ENCODE peak calls at places on chromosomes 16 and 17, in five cellular contexts. D is CD8-positive, alpha-beta T cell; N is HCT116; I is prostate gland; P is K562. Z is an unnamed sample.

GRCh38 chr16:58461056-58461455 is 38.9 kb upstream of the NDRG4 start:
- DNase-seq in D (no peak), N (peak; percentile 27), I (no peak), P (no peak), Z (no peak)

GRCh38 chr16:70496513-70496912 is 26.8 kb downstream of the COG4 start:
- DNase-seq in D (no peak), N (no peak), I (no peak), P (no peak), Z (no peak)

GRCh38 chr17:36017799-36018198 is at the start of gene CCL23:
- DNase-seq in D (no peak), N (no peak), I (no peak), P (no peak), Z (no peak)

GRCh38 chr17:33012522-33013033 is 20.9 kb downstream of the SPACA3 start:
- DNase-seq in D (no peak), N (no peak), I (no peak), P (peak; percentile 35), Z (no peak)

GRCh38 chr17:9079461-9080103 is 58.3 kb downstream of the NTN1 start:
- DNase-seq in D (peak; percentile 38), N (no peak), I (no peak), P (no peak), Z (no peak)

GRCh38 chr17:44350733-44351226 is 5.7 kb downstream of the GRN start:
- DNase-seq in D (peak; percentile 74), N (no peak), I (peak; percentile 41), P (peak; percentile 81), Z (no peak)

GRCh38 chr17:82930924-82931695 is 91.3 kb upstream of the ZNF750 start:
- DNase-seq in D (no peak), N (no peak), I (no peak), P (no peak), Z (no peak)

GRCh38 chr17:67469208-67469980 is 92.3 kb downstream of the PITPNC1 start:
- DNase-seq in D (peak; percentile 64), N (no peak), I (peak; percentile 7), P (no peak), Z (no peak)

GRCh38 chr16:29925173-29925804 is 737 bp downstream of the KCTD13 start:
- DNase-seq in D (no peak), N (no peak), I (no peak), P (no peak), Z (no peak)

GRCh38 chr16:6633441-6633840 is 699.2 kb upstream of the RBFOX1 start:
- DNase-seq in D (no peak), N (no peak), I (peak; percentile 43), P (no peak), Z (no peak)

GRCh38 chr17:39872700-39873099 is 4.7 kb downstream of the ZPBP2 start:
- DNase-seq in D (no peak), N (no peak), I (no peak), P (no peak), Z (no peak)

GRCh38 chr17:39952665-39953470 is 9.9 kb upstream of the GSDMA start:
- DNase-seq in D (peak; percentile 97), N (peak; percentile 90), I (peak; percentile 97), P (peak; percentile 99), Z (peak; percentile 99)

GRCh38 chr17:61584266-61584665 is 6.8 kb downstream of the NACA2 start:
- DNase-seq in D (no peak), N (no peak), I (no peak), P (no peak), Z (no peak)

GRCh38 chr17:60269417-60269816 is 119.6 kb downstream of the CA4 start:
- DNase-seq in D (no peak), N (no peak), I (no peak), P (no peak), Z (no peak)

GRCh38 chr17:50956409-50956749 is 90.2 kb upstream of the TOB1 start:
- DNase-seq in D (no peak), N (no peak), I (no peak), P (no peak), Z (no peak)

GRCh38 chr17:50953831-50954601 is 87.9 kb upstream of the TOB1 start:
- DNase-seq in D (no peak), N (no peak), I (peak; percentile 85), P (no peak), Z (no peak)

GRCh38 chr17:50954641-50955121 is 88.5 kb upstream of the TOB1 start:
- DNase-seq in D (no peak), N (no peak), I (no peak), P (no peak), Z (no peak)

GRCh38 chr17:50955667-50956120 is 89.5 kb upstream of the TOB1 start:
- DNase-seq in D (no peak), N (no peak), I (no peak), P (no peak), Z (no peak)

DNA sequence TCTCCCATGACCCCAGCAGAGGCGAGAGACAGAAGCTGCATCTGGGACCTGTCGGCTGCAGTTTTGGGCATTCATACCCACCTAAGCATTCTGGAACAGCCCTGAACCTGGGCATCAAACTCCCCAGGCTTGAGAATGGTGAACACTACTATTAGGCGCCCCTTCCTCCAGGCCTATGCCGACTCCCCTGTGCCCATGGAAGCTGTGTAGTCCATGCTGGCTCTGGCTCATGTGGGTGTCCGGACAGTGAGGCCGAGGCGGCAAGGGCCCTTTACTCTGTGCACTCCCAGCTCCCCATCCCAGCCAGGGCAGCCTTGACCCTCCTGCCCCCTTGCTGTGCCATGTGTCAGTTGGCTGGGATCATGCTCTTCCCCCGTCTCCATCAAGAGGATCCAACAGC is 89.0 kb upstream of the TOB1 start:
- DNase-seq in D (no peak), N (no peak), I (no peak), P (no peak), Z (no peak)
- H3K4me1 ChIP-seq in D (peaks cover 4% of the 10 kb centered on the region), N (peaks cover 40% of the 10 kb centered on the region), I (peaks cover 3% of the 10 kb centered on the region), P (peaks cover 8% of the 10 kb centered on the region), Z (peaks cover 6% of the 10 kb centered on the region)

DNA sequence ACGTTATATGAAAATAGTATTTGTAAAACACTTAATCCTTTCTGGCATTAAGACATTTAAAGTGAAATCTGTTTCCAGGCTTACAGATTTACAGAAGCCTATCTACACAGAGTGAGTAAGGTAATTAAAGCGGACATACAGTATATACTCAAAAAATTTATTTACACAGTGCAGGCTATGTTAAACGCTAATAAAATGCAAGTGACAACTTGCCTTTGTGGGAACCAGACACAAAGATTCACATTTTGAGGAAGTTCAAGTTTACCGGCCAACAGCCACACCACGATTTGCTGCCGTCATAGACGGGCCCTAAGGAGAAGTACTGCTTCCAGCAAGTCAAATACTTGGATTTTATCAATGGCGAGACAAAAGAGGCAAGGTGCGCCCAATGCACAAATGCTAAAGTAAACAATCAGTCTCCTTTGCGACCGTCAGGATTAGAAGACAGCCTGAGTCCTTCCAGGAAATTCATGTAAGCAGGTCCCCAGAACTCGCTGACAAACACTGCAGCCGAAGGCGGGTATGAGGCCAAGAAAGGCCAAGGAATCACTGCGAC is 799 bp downstream of the VPS35 start:
- DNase-seq in D (no peak), N (no peak), I (peak; percentile 32), P (no peak), Z (no peak)
- TF ChIP-seq CTCF in D (no peak), N (no peak), I (no peak), P (no peak), Z (no peak)

DNA sequence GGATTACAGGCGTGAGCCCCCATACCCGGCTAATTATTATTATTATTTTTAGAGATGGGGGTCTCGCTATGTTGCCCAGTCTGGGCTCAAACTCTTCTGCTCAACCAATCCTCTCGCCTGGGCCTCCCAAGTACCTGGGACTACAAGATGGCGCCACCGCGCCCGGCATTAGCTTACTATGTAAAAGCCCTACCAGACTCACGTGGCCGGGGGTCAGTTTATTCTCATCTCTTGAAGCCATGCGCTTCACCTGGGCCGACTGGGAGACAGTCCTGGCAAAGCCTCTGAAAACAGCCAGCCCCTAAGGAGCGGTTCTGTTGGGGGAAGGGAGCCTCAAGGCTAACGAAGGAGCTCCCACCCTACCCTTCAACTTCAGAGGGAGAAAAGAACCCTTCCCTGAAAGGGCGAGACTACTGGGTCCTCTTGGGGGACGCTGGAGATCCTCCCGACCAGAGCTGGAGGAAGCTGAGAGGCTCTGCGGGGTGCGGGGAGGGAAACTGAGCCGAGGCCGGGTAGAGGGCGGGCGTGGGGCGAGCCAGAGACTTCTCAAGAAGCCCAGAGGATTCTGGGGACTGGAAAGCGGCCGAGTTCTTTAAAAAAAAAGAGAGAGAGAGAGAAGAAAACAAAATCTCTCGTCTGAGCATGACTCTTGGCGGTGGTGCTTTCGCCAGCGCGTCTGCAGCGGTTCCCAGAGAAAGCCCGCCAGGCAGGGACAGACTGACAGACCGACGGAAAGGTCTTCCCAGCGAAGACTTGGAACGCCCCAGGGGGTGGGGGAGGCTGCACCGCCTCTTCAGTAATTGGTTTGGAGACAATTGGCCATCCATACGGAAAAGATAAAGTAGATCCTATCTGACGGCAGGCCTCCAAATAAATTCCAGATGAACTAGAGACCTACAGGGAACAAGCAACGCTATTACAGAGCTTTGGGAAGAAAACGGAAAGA is 5.6 kb upstream of the TUBG2 start:
- DNase-seq in D (no peak), N (no peak), I (peak; percentile 49), P (peak; percentile 44), Z (no peak)
- H3K4me3 ChIP-seq in D (no peak overlapping the region), N (no peak overlapping the region), I (peak overlapping the region; percentile 18), P (peak overlapping the region; percentile 4), Z (peak overlapping the region; percentile 74)

GRCh38 chr16:27235055-27235937 is 32.0 kb downstream of the KDM8 start:
- DNase-seq in D (peak; percentile 98), N (peak; percentile 37), I (peak; percentile 83), P (peak; percentile 80), Z (peak; percentile 57)
- H3K4me1 ChIP-seq in D (peaks cover 84% of the 10 kb centered on the region), N (peaks cover 14% of the 10 kb centered on the region), I (peaks cover 28% of the 10 kb centered on the region), P (peaks cover 32% of the 10 kb centered on the region), Z (peaks cover 4% of the 10 kb centered on the region)

DNA sequence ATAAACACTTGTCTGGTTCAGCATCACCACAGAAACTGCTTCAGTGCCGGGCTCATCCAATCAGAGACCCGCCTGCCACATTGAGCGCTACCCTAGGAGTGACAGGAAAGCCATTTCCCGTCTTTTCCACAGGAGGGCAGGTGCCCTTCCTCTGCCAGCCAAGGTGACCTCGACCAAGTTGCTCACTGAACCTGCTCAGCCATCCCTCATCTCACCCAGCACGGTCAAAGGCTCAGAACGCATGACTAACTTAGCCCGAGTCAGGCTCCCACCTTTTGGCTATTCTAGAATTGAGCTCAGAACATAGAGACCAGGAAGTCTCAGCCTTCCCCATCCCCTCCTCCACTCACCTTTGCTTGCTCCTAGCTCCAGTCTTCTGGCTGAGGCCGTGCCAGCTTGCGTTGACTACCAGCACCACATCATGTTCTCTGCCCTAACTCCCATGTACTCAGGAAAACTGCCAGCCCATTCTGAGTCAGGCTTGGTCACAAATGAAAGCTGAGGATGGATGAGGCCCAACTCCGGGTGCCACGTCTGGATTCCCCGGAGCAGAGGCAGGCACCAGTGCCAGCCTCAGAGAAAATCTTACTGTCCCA is 15.6 kb downstream of the MRPS23 start:
- DNase-seq in D (no peak), N (no peak), I (peak; percentile 88), P (no peak), Z (peak; percentile 93)
- TF ChIP-seq CTCF in D (no peak), N (peak; percentile 11), I (peak; percentile 6), P (no peak), Z (no peak)

GRCh38 chr17:4381690-4382671 is 15.5 kb upstream of the UBE2G1 start:
- DNase-seq in D (no peak), N (no peak), I (no peak), P (no peak), Z (no peak)
- H3K4me3 ChIP-seq in D (no peak overlapping the region), N (no peak overlapping the region), I (no peak overlapping the region), P (no peak overlapping the region), Z (no peak overlapping the region)

GRCh38 chr17:49373115-49373514 is 11.1 kb upstream of the ZNF652 start:
- DNase-seq in D (no peak), N (no peak), I (no peak), P (no peak), Z (no peak)
- H3K4me1 ChIP-seq in D (no peaks in the 10 kb centered on the region), N (peaks cover 7% of the 10 kb centered on the region), I (no peaks in the 10 kb centered on the region), P (peaks cover 3% of the 10 kb centered on the region), Z (no peaks in the 10 kb centered on the region)

GRCh38 chr17:20944014-20944905 is 98.6 kb downstream of the USP22 start:
- DNase-seq in D (peak; percentile 19), N (peak; percentile 36), I (peak; percentile 80), P (no peak), Z (no peak)
- TF ChIP-seq CTCF in D (no peak), N (peak; percentile 50), I (peak; percentile 74), P (peak; percentile 36), Z (no peak)